ENCODE peak calls at places on chromosomes 1 and 21, in ten cellular contexts. N is brain microvascular endothelial cell, V is heart right ventricle, J is pancreas, R is uterus, A is bronchial epithelial cell, U is right lobe of liver, Z is left ventricle myocardium inferior, X is thoracic aorta, O is endodermal cell. Q is an unnamed sample. For H3K27me3, the result is how much of the 10 kb centered on the place peaks cover.

GRCh38 chr21:35615325-35615724 is 445.0 kb downstream of the SETD4 start:
- DNase-seq in N (no peak), V (no peak), J (no peak), R (no peak), A (peak), U (no peak), Z (no peak), X (no peak), O (no peak), Q (no peak)

GRCh38 chr1:69648486-69648885 is 80.8 kb downstream of the LRRC7 start:
- DNase-seq in N (peak), V (no peak), J (no peak), R (no peak), A (peak), U (no peak), Z (no peak), X (no peak), O (peak), Q (no peak)

GRCh38 chr1:10759413-10760200 is 36.8 kb downstream of the CASZ1 start:
- DNase-seq in N (no peak), V (no peak), J (no peak), R (no peak), A (peak), U (peak), Z (no peak), X (no peak), O (no peak), Q (no peak)

GRCh38 chr1:14677291-14677690 is 78.8 kb downstream of the KAZN start:
- DNase-seq in N (no peak), V (no peak), J (no peak), R (no peak), A (no peak), U (no peak), Z (no peak), X (no peak), O (no peak), Q (no peak)

GRCh38 chr1:206898909-206899431 is 1.7 kb downstream of the IL24 start:
- DNase-seq in N (no peak), V (no peak), J (no peak), R (no peak), A (no peak), U (no peak), Z (no peak), X (no peak), O (no peak), Q (no peak)

GRCh38 chr21:14076143-14076806 is 134.5 kb downstream of the LIPI start:
- DNase-seq in N (no peak), V (no peak), J (no peak), R (no peak), A (no peak), U (no peak), Z (no peak), X (no peak), O (no peak), Q (no peak)

GRCh38 chr1:211859405-211859804 is 28.8 kb upstream of the LPGAT1 start:
- DNase-seq in N (no peak), V (no peak), J (no peak), R (no peak), A (no peak), U (no peak), Z (no peak), X (no peak), O (no peak), Q (no peak)

GRCh38 chr1:245552331-245552730 is 397.5 kb downstream of the KIF26B start:
- DNase-seq in N (no peak), V (no peak), J (no peak), R (no peak), A (no peak), U (no peak), Z (no peak), X (no peak), O (no peak), Q (no peak)

GRCh38 chr21:45644041-45644906 is 749 bp downstream of the PCBP3 start:
- DNase-seq in N (no peak), V (peak), J (no peak), R (no peak), A (no peak), U (no peak), Z (no peak), X (no peak), O (no peak), Q (no peak)

GRCh38 chr1:68116643-68117235 is 66.3 kb upstream of the DIRAS3 start:
- DNase-seq in N (peak), V (peak), J (no peak), R (peak), A (peak), U (peak), Z (no peak), X (no peak), O (peak), Q (no peak)

GRCh38 chr1:83692524-83693336 is 306.2 kb downstream of the TTLL7 start:
- DNase-seq in N (peak), V (peak), J (peak), R (no peak), A (peak), U (peak), Z (no peak), X (no peak), O (peak), Q (peak)

GRCh38 chr1:84415386-84415785 is 17.1 kb downstream of the DNASE2B start:
- DNase-seq in N (no peak), V (no peak), J (no peak), R (no peak), A (peak), U (no peak), Z (no peak), X (no peak), O (no peak), Q (no peak)

GRCh38 chr1:109067883-109068282 is 7.9 kb downstream of the TAF13 start:
- DNase-seq in N (no peak), V (no peak), J (no peak), R (no peak), A (no peak), U (no peak), Z (no peak), X (no peak), O (no peak), Q (no peak)

GRCh38 chr1:198647055-198647454 is 8.2 kb downstream of the PTPRC start:
- DNase-seq in N (no peak), V (no peak), J (no peak), R (no peak), A (no peak), U (no peak), Z (no peak), X (no peak), O (no peak), Q (no peak)

GRCh38 chr1:90550616-90551406 is 166.3 kb downstream of the BARHL2 start:
- DNase-seq in N (no peak), V (no peak), J (no peak), R (no peak), A (no peak), U (no peak), Z (no peak), X (no peak), O (peak), Q (no peak)

GRCh38 chr1:117414943-117415342 is 47.7 kb downstream of the MAN1A2 start:
- DNase-seq in N (no peak), V (no peak), J (no peak), R (no peak), A (no peak), U (no peak), Z (no peak), X (no peak), O (no peak), Q (no peak)

GRCh38 chr1:13570924-13571323 is 12.7 kb upstream of the PDPN start:
- DNase-seq in N (no peak), V (no peak), J (no peak), R (no peak), A (no peak), U (no peak), Z (no peak), X (no peak), O (peak), Q (no peak)

GRCh38 chr1:162003061-162003824 is 20.4 kb downstream of the OLFML2B start:
- DNase-seq in N (peak), V (no peak), J (no peak), R (peak), A (no peak), U (no peak), Z (no peak), X (no peak), O (peak), Q (peak)

GRCh38 chr1:24999426-24999825 is 69.3 kb upstream of the RUNX3 start:
- DNase-seq in N (no peak), V (no peak), J (no peak), R (no peak), A (no peak), U (no peak), Z (no peak), X (no peak), O (no peak), Q (no peak)

GRCh38 chr1:25699501-25700089 is 83.0 kb downstream of the MAN1C1 start:
- DNase-seq in N (no peak), V (peak), J (no peak), R (peak), A (no peak), U (no peak), Z (peak), X (peak), O (peak), Q (no peak)

GRCh38 chr1:68045511-68046180 is 4.8 kb downstream of the DIRAS3 start:
- DNase-seq in N (no peak), V (no peak), J (no peak), R (no peak), A (no peak), U (no peak), Z (no peak), X (no peak), O (no peak), Q (no peak)

GRCh38 chr1:67853704-67854103 is 20.4 kb upstream of the GNG12 start:
- DNase-seq in N (peak), V (peak), J (peak), R (no peak), A (peak), U (peak), Z (peak), X (no peak), O (peak), Q (no peak)

GRCh38 chr1:206555473-206555935 is 48.2 kb downstream of the RASSF5 start:
- DNase-seq in N (peak), V (peak), J (no peak), R (peak), A (no peak), U (peak), Z (peak), X (no peak), O (peak), Q (no peak)

GRCh38 chr1:243335297-243335696 is 79.5 kb downstream of the SDCCAG8 start:
- DNase-seq in N (no peak), V (no peak), J (no peak), R (no peak), A (no peak), U (no peak), Z (no peak), X (no peak), O (no peak), Q (no peak)

GRCh38 chr1:59062743-59063142 is 234.2 kb upstream of the FGGY start:
- DNase-seq in N (peak), V (no peak), J (no peak), R (peak), A (peak), U (no peak), Z (no peak), X (peak), O (peak), Q (no peak)

GRCh38 chr1:230303069-230303468 is 123.1 kb downstream of the PGBD5 start:
- DNase-seq in N (no peak), V (no peak), J (no peak), R (no peak), A (no peak), U (no peak), Z (no peak), X (no peak), O (no peak), Q (no peak)

GRCh38 chr1:235783148-235783776 is 83.4 kb downstream of the LYST start:
- DNase-seq in N (peak), V (no peak), J (no peak), R (no peak), A (peak), U (no peak), Z (no peak), X (no peak), O (no peak), Q (peak)

GRCh38 chr1:24551910-24552571 is 3.8 kb upstream of the NCMAP start:
- DNase-seq in N (peak), V (no peak), J (no peak), R (no peak), A (no peak), U (peak), Z (no peak), X (no peak), O (peak), Q (no peak)

GRCh38 chr1:64366821-64367220 is 103.1 kb upstream of the CACHD1 start:
- DNase-seq in N (no peak), V (no peak), J (no peak), R (no peak), A (no peak), U (no peak), Z (no peak), X (no peak), O (no peak), Q (no peak)

GRCh38 chr1:26945728-26946127 is 14.5 kb downstream of the KDF1 start:
- DNase-seq in N (no peak), V (peak), J (peak), R (no peak), A (no peak), U (peak), Z (peak), X (no peak), O (no peak), Q (no peak)

GRCh38 chr1:7549277-7549676 is 221.8 kb upstream of the VAMP3 start:
- DNase-seq in N (peak), V (no peak), J (no peak), R (peak), A (peak), U (no peak), Z (no peak), X (no peak), O (no peak), Q (peak)

GRCh38 chr1:182962554-182963115 is 9.7 kb upstream of the SHCBP1L start:
- DNase-seq in N (peak), V (peak), J (peak), R (peak), A (peak), U (peak), Z (peak), X (peak), O (peak), Q (peak)

GRCh38 chr1:3454811-3455618 is 550 bp downstream of the ARHGEF16 start:
- DNase-seq in N (no peak), V (peak), J (peak), R (no peak), A (no peak), U (peak), Z (peak), X (no peak), O (peak), Q (no peak)

GRCh38 chr1:43994794-43995790 is 3.7 kb downstream of the CCDC24 start:
- DNase-seq in N (no peak), V (no peak), J (no peak), R (no peak), A (no peak), U (no peak), Z (no peak), X (no peak), O (peak), Q (no peak)
- TF ChIP-seq CTCF in N (peak), V (no peak), J (no peak), R (no peak), A (peak), U (no peak), Z (no peak), X (no peak), O (peak), Q (peak)

DNA sequence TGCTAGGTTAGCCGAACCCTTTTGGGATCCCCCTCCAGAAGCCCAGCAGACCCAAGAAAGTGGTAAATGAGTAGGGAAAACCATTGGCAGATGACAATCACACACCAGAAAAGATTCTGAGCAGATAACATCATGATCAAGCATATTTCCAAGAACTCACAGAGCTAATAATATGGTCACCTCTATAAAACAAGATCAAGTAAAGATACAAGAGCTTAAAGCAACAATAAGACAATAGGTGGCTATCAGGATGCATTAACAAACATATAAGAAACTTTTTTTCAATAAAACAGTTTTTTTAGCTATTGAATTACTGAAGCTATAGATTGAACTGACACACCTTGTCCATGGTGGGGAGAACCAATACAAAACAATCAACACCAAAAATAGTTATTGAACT is 29.0 kb downstream of the UBASH3A start:
- DNase-seq in N (no peak), V (no peak), J (no peak), R (no peak), A (no peak), U (no peak), Z (no peak), X (no peak), O (no peak), Q (no peak)
- H3K27me3 ChIP-seq in N (under half), V (under half), J (under half), R (under half), A (under half), U (under half), Z (half or more), X (under half), O (under half), Q (under half)

GRCh38 chr1:193143285-193143684 is 21.5 kb downstream of the CDC73 start:
- DNase-seq in N (no peak), V (no peak), J (no peak), R (no peak), A (peak), U (no peak), Z (no peak), X (no peak), O (no peak), Q (no peak)
- TF ChIP-seq CTCF in N (peak), V (no peak), J (no peak), R (no peak), A (no peak), U (peak), Z (peak), X (no peak), O (peak), Q (peak)

GRCh38 chr1:111720274-111720976 is 18.8 kb downstream of the INKA2 start:
- DNase-seq in N (no peak), V (peak), J (no peak), R (no peak), A (peak), U (no peak), Z (peak), X (no peak), O (no peak), Q (no peak)
- H3K27me3 ChIP-seq in N (under half), V (under half), J (under half), R (under half), A (under half), U (under half), Z (under half), X (under half), O (under half), Q (under half)